ENCODE peak calls at places on chromosomes 16 and 17, in four cellular contexts. H, S, T and L are unnamed samples.

GRCh38 chr17:77443743-77444260 is 303.0 kb downstream of the SEC14L1 start:
- DNase-seq in H (no peak), S (no peak), T (no peak), L (no peak)

GRCh38 chr17:29597361-29598172 is 4.6 kb downstream of the ANKRD13B start:
- DNase-seq in H (no peak), S (no peak), T (no peak), L (no peak)

GRCh38 chr16:17939052-17939673 is 397.4 kb downstream of the NPIPA8 start:
- DNase-seq in S (no peak), T (no peak), H (no peak), L (no peak)

GRCh38 chr16:56888806-56889205 is 23.8 kb downstream of the SLC12A3 start:
- DNase-seq in T (no peak), H (no peak), S (no peak), L (no peak)

GRCh38 chr16:917591-918061 is 53.2 kb downstream of the LMF1 start:
- DNase-seq in T (no peak), S (no peak), H (no peak), L (no peak)

GRCh38 chr17:40541060-40541872 is 24.0 kb downstream of the CCR7 start:
- DNase-seq in T (no peak), H (peak; percentile 36), S (no peak), L (peak; percentile 56)

GRCh38 chr16:72195609-72196008 is 23.7 kb upstream of the PMFBP1 start:
- DNase-seq in T (no peak), H (no peak), S (peak; percentile 59), L (no peak)

GRCh38 chr16:12497558-12497957 is 306.1 kb downstream of the CPPED1 start:
- DNase-seq in H (no peak), S (no peak), T (no peak), L (no peak)

GRCh38 chr17:27627514-27627913 is 3.5 kb upstream of the LGALS9 start:
- DNase-seq in S (no peak), T (no peak), H (no peak), L (no peak)

GRCh38 chr17:65243838-65244237 is 106.7 kb downstream of the RGS9 start:
- DNase-seq in T (no peak), H (no peak), S (no peak), L (no peak)

GRCh38 chr17:47850692-47851573 is at the start of gene SP6:
- DNase-seq in T (peak; percentile 91), H (peak; percentile 93), S (peak; percentile 90), L (peak; percentile 77)

GRCh38 chr16:1171001-1171400 is 18.1 kb downstream of the CACNA1H start:
- DNase-seq in S (no peak), H (no peak), T (no peak), L (no peak)

GRCh38 chr17:64385187-64386083 is 5.2 kb downstream of the PECAM1 start:
- DNase-seq in S (no peak), H (peak; percentile 85), T (peak; percentile 53), L (peak; percentile 96)

GRCh38 chr16:57175896-57176295 is 9.9 kb downstream of the PSME3IP1 start:
- DNase-seq in H (no peak), T (no peak), S (no peak), L (no peak)

GRCh38 chr17:45232514-45233422 is 11.1 kb downstream of the FMNL1 start:
- DNase-seq in S (no peak), H (no peak), T (no peak), L (no peak)

GRCh38 chr16:89300311-89300975 is 82.9 kb downstream of the ZNF778 start:
- DNase-seq in S (no peak), H (no peak), T (no peak), L (no peak)

GRCh38 chr17:72710834-72711233 is 381.7 kb downstream of the SLC39A11 start:
- DNase-seq in H (no peak), S (no peak), T (no peak), L (peak; percentile 70)

GRCh38 chr17:7888184-7888920 is at the start of gene CHD3:
- DNase-seq in S (no peak), H (peak; percentile 31), T (no peak), L (no peak)

GRCh38 chr16:85459529-85460251 is 153.4 kb upstream of the GSE1 start:
- DNase-seq in H (peak; percentile 74), S (no peak), T (no peak), L (no peak)
- TF ChIP-seq NR3C1 in H (no peak), S (no peak), T (no peak), L (no peak)

GRCh38 chr16:88287219-88287618 is 95.5 kb upstream of the ZNF469 start:
- DNase-seq in S (no peak), H (peak; percentile 79), T (no peak), L (peak; percentile 18)
- TF ChIP-seq NR3C1 in S (no peak), H (no peak), T (no peak), L (no peak)

GRCh38 chr17:49976163-49976827 is 7.3 kb downstream of the DLX4 start:
- DNase-seq in S (no peak), T (no peak), H (no peak), L (no peak)
- TF ChIP-seq NR3C1 in S (no peak), T (no peak), H (no peak), L (no peak)

GRCh38 chr16:86642084-86642483 is 63.7 kb downstream of the FOXL1 start:
- DNase-seq in T (no peak), H (no peak), S (no peak), L (no peak)
- TF ChIP-seq NR3C1 in T (no peak), H (no peak), S (no peak), L (no peak)